ENCODE peak calls at places on chromosomes 2 and 18, in ten cellular contexts. A is NCI-H1105; R is HTR-8/SVneo; W is naive B cell; V is stimulated activated CD8-positive, alpha-beta memory T cell treated with anti-CD3 and anti-CD28 coated beads, Interleukin-4, amount 100 ng/mL, for 4 hours; E is CD8-positive, alpha-beta T cell; K is fibroblast of villous mesenchyme; L is cardiac muscle cell; X is A549; N is thyroid gland. P is an unnamed sample.

GRCh38 chr2:48173141-48173540 is 266.8 kb upstream of the FBXO11 start:
- DNase-seq in X (no peak), R (no peak), V (no peak), N (no peak), L (no peak), K (no peak), A (no peak), E (no peak), W (no peak), P (no peak)

GRCh38 chr2:72367530-72368225 is 220.0 kb upstream of the CYP26B1 start:
- DNase-seq in V (no peak), X (peak), W (no peak), R (peak), K (peak), A (no peak), N (peak), E (no peak), L (peak), P (peak)

GRCh38 chr2:70897977-70898226 is 37.8 kb upstream of the ATP6V1B1 start:
- DNase-seq in L (no peak), V (no peak), N (no peak), R (no peak), W (no peak), K (no peak), X (no peak), A (no peak), E (no peak), P (no peak)

GRCh38 chr2:226431301-226431955 is 368.2 kb downstream of the IRS1 start:
- DNase-seq in K (no peak), L (peak), X (no peak), R (peak), W (no peak), N (no peak), V (no peak), A (no peak), E (no peak), P (peak)

GRCh38 chr2:230734247-230735175 is 21.9 kb downstream of the CAB39 start:
- DNase-seq in E (no peak), R (no peak), A (no peak), K (no peak), W (no peak), N (no peak), X (no peak), L (no peak), V (no peak), P (no peak)

GRCh38 chr2:173076557-173077345 is 1.1 kb downstream of the MAP3K20 start:
- DNase-seq in W (no peak), X (peak), A (peak), L (peak), E (no peak), R (no peak), N (peak), V (no peak), K (peak), P (peak)

GRCh38 chr2:120607996-120608395 is 127.7 kb upstream of the GLI2 start:
- DNase-seq in X (no peak), N (no peak), E (no peak), A (no peak), W (no peak), V (no peak), L (no peak), K (no peak), R (no peak), P (no peak)

GRCh38 chr18:48794251-48794970 is 156.4 kb downstream of the SMAD7 start:
- DNase-seq in E (no peak), W (no peak), N (peak), X (no peak), L (no peak), A (no peak), R (no peak), K (no peak), V (no peak), P (no peak)

GRCh38 chr18:59994357-59994756 is 94.6 kb downstream of the PMAIP1 start:
- DNase-seq in E (no peak), N (no peak), V (no peak), R (no peak), A (peak), K (peak), W (no peak), L (peak), X (peak), P (no peak)